ENCODE peak calls at places on chromosome 6, in nine cellular contexts. One of them, this sample, is unnamed.

GRCh38 chr6:57173886-57174510 is 1.9 kb downstream of the BAG2 start:
- DNase-seq in IMR-90: peak
- DNase-seq in cardiac muscle cell: peak
- DNase-seq in pancreas: no peak
- DNase-seq in neuronal stem cell: no peak
- DNase-seq in CD8-positive, alpha-beta memory T cell: no peak
- DNase-seq in stomach: no peak
- DNase-seq in GM12865: peak
- DNase-seq in SK-N-SH: peak
- DNase-seq in this sample: no peak

GRCh38 chr6:13615802-13616140 is 636 bp downstream of the NOL7 start:
- DNase-seq in IMR-90: peak
- DNase-seq in cardiac muscle cell: peak
- DNase-seq in pancreas: peak
- DNase-seq in neuronal stem cell: peak
- DNase-seq in CD8-positive, alpha-beta memory T cell: peak
- DNase-seq in stomach: peak
- DNase-seq in GM12865: peak
- DNase-seq in SK-N-SH: peak
- DNase-seq in this sample: no peak

GRCh38 chr6:170068496-170068895 is 222.4 kb downstream of the DLL1 start:
- DNase-seq in IMR-90: no peak
- DNase-seq in cardiac muscle cell: no peak
- DNase-seq in pancreas: no peak
- DNase-seq in neuronal stem cell: no peak
- DNase-seq in CD8-positive, alpha-beta memory T cell: no peak
- DNase-seq in stomach: no peak
- DNase-seq in GM12865: no peak
- DNase-seq in SK-N-SH: no peak
- DNase-seq in this sample: no peak

GRCh38 chr6:169428532-169428931 is 174.9 kb upstream of the THBS2 start:
- DNase-seq in IMR-90: no peak
- DNase-seq in cardiac muscle cell: peak
- DNase-seq in pancreas: no peak
- DNase-seq in neuronal stem cell: peak
- DNase-seq in CD8-positive, alpha-beta memory T cell: no peak
- DNase-seq in stomach: no peak
- DNase-seq in GM12865: no peak
- DNase-seq in SK-N-SH: no peak
- DNase-seq in this sample: no peak

GRCh38 chr6:14502551-14502950 is 385.0 kb downstream of the CD83 start:
- DNase-seq in IMR-90: peak
- DNase-seq in cardiac muscle cell: peak
- DNase-seq in pancreas: no peak
- DNase-seq in neuronal stem cell: no peak
- DNase-seq in CD8-positive, alpha-beta memory T cell: no peak
- DNase-seq in stomach: no peak
- DNase-seq in GM12865: no peak
- DNase-seq in SK-N-SH: no peak
- DNase-seq in this sample: no peak

GRCh38 chr6:170114187-170114945 is 176.5 kb downstream of the DLL1 start:
- DNase-seq in IMR-90: no peak
- DNase-seq in cardiac muscle cell: no peak
- DNase-seq in pancreas: peak
- DNase-seq in neuronal stem cell: no peak
- DNase-seq in CD8-positive, alpha-beta memory T cell: no peak
- DNase-seq in stomach: peak
- DNase-seq in GM12865: no peak
- DNase-seq in SK-N-SH: peak
- DNase-seq in this sample: no peak

GRCh38 chr6:168418151-168418551 is 22.8 kb upstream of the SMOC2 start:
- DNase-seq in IMR-90: no peak
- DNase-seq in cardiac muscle cell: no peak
- DNase-seq in pancreas: no peak
- DNase-seq in neuronal stem cell: no peak
- DNase-seq in CD8-positive, alpha-beta memory T cell: no peak
- DNase-seq in stomach: no peak
- DNase-seq in GM12865: no peak
- DNase-seq in SK-N-SH: no peak
- DNase-seq in this sample: no peak

GRCh38 chr6:154219250-154219649 is 137.4 kb downstream of the IPCEF1 start:
- DNase-seq in IMR-90: no peak
- DNase-seq in cardiac muscle cell: no peak
- DNase-seq in pancreas: no peak
- DNase-seq in neuronal stem cell: peak
- DNase-seq in CD8-positive, alpha-beta memory T cell: no peak
- DNase-seq in stomach: no peak
- DNase-seq in GM12865: no peak
- DNase-seq in SK-N-SH: no peak
- DNase-seq in this sample: no peak

GRCh38 chr6:1311400-1312192 is at the start of gene FOXQ1:
- DNase-seq in IMR-90: peak
- DNase-seq in cardiac muscle cell: peak
- DNase-seq in pancreas: peak
- DNase-seq in neuronal stem cell: no peak
- DNase-seq in CD8-positive, alpha-beta memory T cell: no peak
- DNase-seq in stomach: peak
- DNase-seq in GM12865: no peak
- DNase-seq in SK-N-SH: peak
- DNase-seq in this sample: no peak

GRCh38 chr6:134724653-134725340 is 225.1 kb downstream of the ALDH8A1 start:
- DNase-seq in IMR-90: peak
- DNase-seq in cardiac muscle cell: no peak
- DNase-seq in pancreas: no peak
- DNase-seq in neuronal stem cell: no peak
- DNase-seq in CD8-positive, alpha-beta memory T cell: no peak
- DNase-seq in stomach: no peak
- DNase-seq in GM12865: no peak
- DNase-seq in SK-N-SH: no peak
- DNase-seq in this sample: no peak

GRCh38 chr6:14131579-14131978 is 14.0 kb downstream of the CD83 start:
- DNase-seq in IMR-90: no peak
- DNase-seq in cardiac muscle cell: no peak
- DNase-seq in pancreas: no peak
- DNase-seq in neuronal stem cell: no peak
- DNase-seq in CD8-positive, alpha-beta memory T cell: no peak
- DNase-seq in stomach: no peak
- DNase-seq in GM12865: no peak
- DNase-seq in SK-N-SH: no peak
- DNase-seq in this sample: no peak

GRCh38 chr6:333379-334002 is 41.2 kb downstream of the DUSP22 start:
- DNase-seq in IMR-90: peak
- DNase-seq in cardiac muscle cell: no peak
- DNase-seq in pancreas: no peak
- DNase-seq in neuronal stem cell: no peak
- DNase-seq in CD8-positive, alpha-beta memory T cell: no peak
- DNase-seq in stomach: no peak
- DNase-seq in GM12865: no peak
- DNase-seq in SK-N-SH: no peak
- DNase-seq in this sample: no peak

GRCh38 chr6:83231146-83231545 is 38.0 kb downstream of the RWDD2A start:
- DNase-seq in IMR-90: peak
- DNase-seq in cardiac muscle cell: peak
- DNase-seq in pancreas: no peak
- DNase-seq in neuronal stem cell: no peak
- DNase-seq in CD8-positive, alpha-beta memory T cell: no peak
- DNase-seq in stomach: no peak
- DNase-seq in GM12865: no peak
- DNase-seq in SK-N-SH: no peak
- DNase-seq in this sample: no peak

GRCh38 chr6:13280253-13280652 is 48.1 kb downstream of the TBC1D7 start:
- DNase-seq in IMR-90: no peak
- DNase-seq in cardiac muscle cell: no peak
- DNase-seq in pancreas: no peak
- DNase-seq in neuronal stem cell: no peak
- DNase-seq in CD8-positive, alpha-beta memory T cell: no peak
- DNase-seq in stomach: no peak
- DNase-seq in GM12865: no peak
- DNase-seq in SK-N-SH: no peak
- DNase-seq in this sample: peak

GRCh38 chr6:15269619-15270018 is 23.8 kb downstream of the JARID2 start:
- DNase-seq in IMR-90: no peak
- DNase-seq in cardiac muscle cell: no peak
- DNase-seq in pancreas: no peak
- DNase-seq in neuronal stem cell: no peak
- DNase-seq in CD8-positive, alpha-beta memory T cell: no peak
- DNase-seq in stomach: no peak
- DNase-seq in GM12865: no peak
- DNase-seq in SK-N-SH: no peak
- DNase-seq in this sample: no peak

DNA sequence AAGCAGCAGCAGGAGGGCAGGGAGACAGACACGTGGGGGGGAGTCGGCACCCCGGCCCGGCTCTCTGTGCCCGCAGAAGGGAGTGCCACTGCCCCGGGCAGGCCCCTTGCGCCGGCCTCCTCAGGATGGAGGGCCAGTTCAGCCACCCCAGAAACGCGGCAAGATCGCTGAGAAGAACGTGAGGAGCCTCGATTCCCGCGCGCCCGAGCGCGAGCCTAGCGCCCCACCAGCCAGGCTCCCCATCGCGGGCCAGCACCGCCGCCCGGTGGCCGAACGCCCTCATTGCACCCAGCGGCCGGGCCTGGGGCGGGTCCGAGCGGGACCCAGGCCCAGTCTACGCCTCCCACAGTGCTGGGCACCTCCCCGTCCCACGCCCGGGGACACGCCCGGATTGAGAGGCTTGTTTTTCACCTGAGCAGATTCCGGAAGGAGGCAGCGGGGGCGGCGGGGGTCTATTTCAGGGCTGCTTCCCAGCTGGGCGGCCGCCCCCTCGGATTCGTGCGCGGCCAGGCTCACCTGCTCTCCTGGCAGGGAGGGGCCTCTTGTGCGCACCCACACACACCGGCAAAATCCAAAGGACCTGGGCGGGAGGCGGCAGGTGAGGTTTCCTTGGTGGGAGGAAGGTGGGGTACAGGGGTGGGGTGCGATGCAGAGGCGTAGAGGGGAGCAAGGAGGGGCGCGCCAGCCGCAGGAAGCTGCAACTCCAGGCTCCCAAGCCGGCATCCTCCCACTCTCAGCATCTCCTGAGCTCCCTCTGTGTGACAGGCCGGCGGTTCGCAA is 9.0 kb upstream of the GRM4 start:
- DNase-seq in IMR-90: peak
- DNase-seq in cardiac muscle cell: peak
- DNase-seq in pancreas: peak
- DNase-seq in neuronal stem cell: peak
- DNase-seq in CD8-positive, alpha-beta memory T cell: peak
- DNase-seq in stomach: peak
- DNase-seq in GM12865: peak
- DNase-seq in SK-N-SH: peak
- DNase-seq in this sample: peak
- H3K4me3 ChIP-seq in IMR-90: no peak
- H3K4me3 ChIP-seq in cardiac muscle cell: peak
- H3K4me3 ChIP-seq in pancreas: peak
- H3K4me3 ChIP-seq in neuronal stem cell: peak
- H3K4me3 ChIP-seq in CD8-positive, alpha-beta memory T cell: peak
- H3K4me3 ChIP-seq in stomach: peak
- H3K4me3 ChIP-seq in GM12865: no peak
- H3K4me3 ChIP-seq in SK-N-SH: peak
- H3K4me3 ChIP-seq in this sample: no peak

GRCh38 chr6:37135835-37136694 is 33.9 kb upstream of the PIM1 start:
- DNase-seq in IMR-90: no peak
- DNase-seq in cardiac muscle cell: peak
- DNase-seq in pancreas: no peak
- DNase-seq in neuronal stem cell: no peak
- DNase-seq in CD8-positive, alpha-beta memory T cell: no peak
- DNase-seq in stomach: no peak
- DNase-seq in GM12865: no peak
- DNase-seq in SK-N-SH: no peak
- DNase-seq in this sample: no peak
- H3K4me3 ChIP-seq in IMR-90: no peak
- H3K4me3 ChIP-seq in cardiac muscle cell: no peak
- H3K4me3 ChIP-seq in pancreas: no peak
- H3K4me3 ChIP-seq in neuronal stem cell: no peak
- H3K4me3 ChIP-seq in CD8-positive, alpha-beta memory T cell: no peak
- H3K4me3 ChIP-seq in stomach: no peak
- H3K4me3 ChIP-seq in GM12865: no peak
- H3K4me3 ChIP-seq in SK-N-SH: no peak
- H3K4me3 ChIP-seq in this sample: no peak

DNA sequence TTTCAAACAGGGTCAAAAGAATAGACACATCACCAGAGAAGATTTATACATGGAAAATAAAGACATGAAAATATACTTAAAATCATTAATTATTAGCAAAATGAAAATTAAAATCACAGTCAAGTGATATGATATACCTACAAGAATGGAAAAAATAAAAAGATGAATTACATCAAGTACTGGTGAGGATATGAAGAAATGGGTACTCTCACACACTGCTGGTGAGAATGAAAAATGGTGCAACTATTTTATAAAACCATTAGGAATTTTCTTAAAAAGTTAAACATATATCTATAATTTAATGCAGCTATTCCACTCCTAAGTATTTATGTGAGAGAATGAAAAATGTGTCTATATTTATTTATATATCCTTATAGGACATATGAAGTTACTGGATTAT is 136.3 kb upstream of the GRIK2 start:
- DNase-seq in IMR-90: no peak
- DNase-seq in cardiac muscle cell: no peak
- DNase-seq in pancreas: no peak
- DNase-seq in neuronal stem cell: no peak
- DNase-seq in CD8-positive, alpha-beta memory T cell: no peak
- DNase-seq in stomach: no peak
- DNase-seq in GM12865: no peak
- DNase-seq in SK-N-SH: no peak
- DNase-seq in this sample: no peak
- H3K4me3 ChIP-seq in IMR-90: no peak
- H3K4me3 ChIP-seq in cardiac muscle cell: no peak
- H3K4me3 ChIP-seq in pancreas: no peak
- H3K4me3 ChIP-seq in neuronal stem cell: no peak
- H3K4me3 ChIP-seq in CD8-positive, alpha-beta memory T cell: no peak
- H3K4me3 ChIP-seq in stomach: no peak
- H3K4me3 ChIP-seq in GM12865: no peak
- H3K4me3 ChIP-seq in SK-N-SH: no peak
- H3K4me3 ChIP-seq in this sample: no peak

DNA sequence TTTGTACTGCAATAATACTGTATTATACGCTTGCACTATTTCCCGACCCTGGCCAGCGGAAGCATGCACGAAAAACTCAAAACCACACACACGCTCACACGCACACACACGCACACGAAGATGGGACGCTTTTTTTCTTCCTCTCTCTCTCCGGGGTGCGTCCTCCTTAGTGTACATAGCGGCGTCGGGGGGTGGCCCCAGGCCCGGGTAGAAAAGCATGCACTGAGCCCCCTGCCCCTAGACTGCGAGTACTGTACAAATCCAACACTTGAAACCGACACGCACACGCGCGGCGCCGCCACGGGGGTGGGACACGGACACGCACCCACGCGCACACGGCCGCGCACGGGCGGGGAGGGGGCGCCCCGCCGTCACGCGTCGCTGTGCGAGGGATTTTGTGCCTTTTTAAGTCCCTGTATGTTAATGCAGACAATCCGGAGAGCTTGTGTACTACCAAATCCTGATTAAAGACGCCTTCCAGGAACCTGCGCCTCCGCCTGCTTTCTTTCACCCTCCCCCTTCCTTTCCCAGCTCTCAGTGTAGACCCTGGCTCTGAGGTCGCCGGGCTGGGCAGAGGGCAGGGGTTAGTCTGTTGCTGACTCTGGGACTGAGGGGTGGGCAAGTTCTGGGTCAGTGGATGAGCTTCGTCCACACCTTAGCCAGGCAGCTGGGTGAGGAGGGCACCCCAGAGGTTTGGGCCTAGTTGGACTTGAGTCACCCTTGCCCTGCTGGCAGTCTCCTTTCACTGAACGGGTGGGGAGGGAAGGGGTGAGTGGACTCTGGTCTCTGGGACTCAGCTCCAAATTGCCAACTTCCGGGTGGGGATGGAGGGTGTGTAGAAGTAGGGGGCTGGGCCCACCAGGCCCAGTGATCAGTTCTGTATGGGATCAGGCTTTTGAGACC is 21.6 kb upstream of the SLC22A7 start:
- DNase-seq in IMR-90: no peak
- DNase-seq in cardiac muscle cell: peak
- DNase-seq in pancreas: no peak
- DNase-seq in neuronal stem cell: no peak
- DNase-seq in CD8-positive, alpha-beta memory T cell: no peak
- DNase-seq in stomach: no peak
- DNase-seq in GM12865: peak
- DNase-seq in SK-N-SH: no peak
- DNase-seq in this sample: no peak
- H3K4me3 ChIP-seq in IMR-90: no peak
- H3K4me3 ChIP-seq in cardiac muscle cell: no peak
- H3K4me3 ChIP-seq in pancreas: no peak
- H3K4me3 ChIP-seq in neuronal stem cell: peak
- H3K4me3 ChIP-seq in CD8-positive, alpha-beta memory T cell: peak
- H3K4me3 ChIP-seq in stomach: peak
- H3K4me3 ChIP-seq in GM12865: peak
- H3K4me3 ChIP-seq in SK-N-SH: no peak
- H3K4me3 ChIP-seq in this sample: no peak

This sample was measured in Jurkat, Clone E6-1.